ENCODE peak calls at places on chromosomes 16 and 17, in nine cellular contexts. One of them, this sample, is unnamed. For H3K36me3, the result is how much of the 10 kb centered on the place peaks cover.

GRCh38 chr17:57369509-57369945 is 113.2 kb downstream of the MSI2 start:
- DNase-seq in neural progenitor cell: no peak
- DNase-seq in OCI-LY7: no peak
- DNase-seq in thoracic aorta: no peak
- DNase-seq in naive thymus-derived CD4-positive, alpha-beta T cell: no peak
- DNase-seq in MM.1S: no peak
- DNase-seq in tibial artery: no peak
- DNase-seq in fibroblast of lung: peak
- DNase-seq in HepG2: peak
- DNase-seq in this sample: no peak

GRCh38 chr17:55089955-55090573 is 121.5 kb downstream of the STXBP4 start:
- DNase-seq in neural progenitor cell: peak
- DNase-seq in OCI-LY7: no peak
- DNase-seq in thoracic aorta: no peak
- DNase-seq in naive thymus-derived CD4-positive, alpha-beta T cell: no peak
- DNase-seq in MM.1S: no peak
- DNase-seq in tibial artery: no peak
- DNase-seq in fibroblast of lung: peak
- DNase-seq in HepG2: peak
- DNase-seq in this sample: no peak

GRCh38 chr17:78151514-78152008 is 5.4 kb downstream of the C17orf99 start:
- DNase-seq in neural progenitor cell: no peak
- DNase-seq in OCI-LY7: no peak
- DNase-seq in thoracic aorta: no peak
- DNase-seq in naive thymus-derived CD4-positive, alpha-beta T cell: no peak
- DNase-seq in MM.1S: no peak
- DNase-seq in tibial artery: no peak
- DNase-seq in fibroblast of lung: no peak
- DNase-seq in HepG2: peak
- DNase-seq in this sample: no peak

GRCh38 chr17:74211141-74211928 is 2.0 kb upstream of the TTYH2 start:
- DNase-seq in neural progenitor cell: peak
- DNase-seq in OCI-LY7: no peak
- DNase-seq in thoracic aorta: no peak
- DNase-seq in naive thymus-derived CD4-positive, alpha-beta T cell: no peak
- DNase-seq in MM.1S: no peak
- DNase-seq in tibial artery: no peak
- DNase-seq in fibroblast of lung: peak
- DNase-seq in HepG2: no peak
- DNase-seq in this sample: peak

GRCh38 chr17:5413682-5414081 is 5.8 kb downstream of the NUP88 start:
- DNase-seq in neural progenitor cell: no peak
- DNase-seq in OCI-LY7: no peak
- DNase-seq in thoracic aorta: no peak
- DNase-seq in naive thymus-derived CD4-positive, alpha-beta T cell: no peak
- DNase-seq in MM.1S: no peak
- DNase-seq in tibial artery: no peak
- DNase-seq in fibroblast of lung: peak
- DNase-seq in HepG2: no peak
- DNase-seq in this sample: no peak

GRCh38 chr16:11507991-11508390 is 78.7 kb downstream of the LITAF start:
- DNase-seq in neural progenitor cell: no peak
- DNase-seq in OCI-LY7: no peak
- DNase-seq in thoracic aorta: no peak
- DNase-seq in naive thymus-derived CD4-positive, alpha-beta T cell: no peak
- DNase-seq in MM.1S: no peak
- DNase-seq in tibial artery: no peak
- DNase-seq in fibroblast of lung: no peak
- DNase-seq in HepG2: no peak
- DNase-seq in this sample: no peak

GRCh38 chr16:10321407-10322397 is 64.2 kb upstream of the ATF7IP2 start:
- DNase-seq in neural progenitor cell: no peak
- DNase-seq in OCI-LY7: no peak
- DNase-seq in thoracic aorta: no peak
- DNase-seq in naive thymus-derived CD4-positive, alpha-beta T cell: no peak
- DNase-seq in MM.1S: no peak
- DNase-seq in tibial artery: no peak
- DNase-seq in fibroblast of lung: no peak
- DNase-seq in HepG2: no peak
- DNase-seq in this sample: no peak

GRCh38 chr16:1492923-1493745 is at the start of gene TELO2:
- DNase-seq in neural progenitor cell: peak
- DNase-seq in OCI-LY7: peak
- DNase-seq in thoracic aorta: no peak
- DNase-seq in naive thymus-derived CD4-positive, alpha-beta T cell: peak
- DNase-seq in MM.1S: peak
- DNase-seq in tibial artery: peak
- DNase-seq in fibroblast of lung: peak
- DNase-seq in HepG2: peak
- DNase-seq in this sample: peak

GRCh38 chr17:40510328-40510648 is 8.9 kb upstream of the TNS4 start:
- DNase-seq in neural progenitor cell: no peak
- DNase-seq in OCI-LY7: no peak
- DNase-seq in thoracic aorta: no peak
- DNase-seq in naive thymus-derived CD4-positive, alpha-beta T cell: no peak
- DNase-seq in MM.1S: no peak
- DNase-seq in tibial artery: no peak
- DNase-seq in fibroblast of lung: no peak
- DNase-seq in HepG2: peak
- DNase-seq in this sample: peak

GRCh38 chr17:55237826-55238196 is 26.9 kb upstream of the HLF start:
- DNase-seq in neural progenitor cell: no peak
- DNase-seq in OCI-LY7: no peak
- DNase-seq in thoracic aorta: no peak
- DNase-seq in naive thymus-derived CD4-positive, alpha-beta T cell: no peak
- DNase-seq in MM.1S: no peak
- DNase-seq in tibial artery: no peak
- DNase-seq in fibroblast of lung: peak
- DNase-seq in HepG2: no peak
- DNase-seq in this sample: no peak

GRCh38 chr17:61260061-61260797 is 139.4 kb upstream of the TBX2 start:
- DNase-seq in neural progenitor cell: no peak
- DNase-seq in OCI-LY7: no peak
- DNase-seq in thoracic aorta: no peak
- DNase-seq in naive thymus-derived CD4-positive, alpha-beta T cell: no peak
- DNase-seq in MM.1S: no peak
- DNase-seq in tibial artery: no peak
- DNase-seq in fibroblast of lung: peak
- DNase-seq in HepG2: no peak
- DNase-seq in this sample: no peak

GRCh38 chr17:48037924-48038323 is 327 bp upstream of the COPZ2 start:
- DNase-seq in neural progenitor cell: no peak
- DNase-seq in OCI-LY7: no peak
- DNase-seq in thoracic aorta: no peak
- DNase-seq in naive thymus-derived CD4-positive, alpha-beta T cell: peak
- DNase-seq in MM.1S: no peak
- DNase-seq in tibial artery: no peak
- DNase-seq in fibroblast of lung: no peak
- DNase-seq in HepG2: no peak
- DNase-seq in this sample: no peak

GRCh38 chr16:24700549-24701392 is 28.7 kb upstream of the TNRC6A start:
- DNase-seq in neural progenitor cell: no peak
- DNase-seq in OCI-LY7: no peak
- DNase-seq in thoracic aorta: peak
- DNase-seq in naive thymus-derived CD4-positive, alpha-beta T cell: no peak
- DNase-seq in MM.1S: no peak
- DNase-seq in tibial artery: peak
- DNase-seq in fibroblast of lung: peak
- DNase-seq in HepG2: peak
- DNase-seq in this sample: no peak

GRCh38 chr17:77609553-77610517 is 348.7 kb upstream of the TNRC6C start:
- DNase-seq in neural progenitor cell: no peak
- DNase-seq in OCI-LY7: peak
- DNase-seq in thoracic aorta: no peak
- DNase-seq in naive thymus-derived CD4-positive, alpha-beta T cell: peak
- DNase-seq in MM.1S: peak
- DNase-seq in tibial artery: peak
- DNase-seq in fibroblast of lung: peak
- DNase-seq in HepG2: peak
- DNase-seq in this sample: no peak

GRCh38 chr16:78579020-78579419 is 479.6 kb downstream of the WWOX start:
- DNase-seq in neural progenitor cell: no peak
- DNase-seq in OCI-LY7: no peak
- DNase-seq in thoracic aorta: no peak
- DNase-seq in naive thymus-derived CD4-positive, alpha-beta T cell: no peak
- DNase-seq in MM.1S: no peak
- DNase-seq in tibial artery: no peak
- DNase-seq in fibroblast of lung: no peak
- DNase-seq in HepG2: no peak
- DNase-seq in this sample: no peak

GRCh38 chr16:3085868-3086595 is 13.1 kb downstream of the ZSCAN10 start:
- DNase-seq in neural progenitor cell: no peak
- DNase-seq in OCI-LY7: no peak
- DNase-seq in thoracic aorta: no peak
- DNase-seq in naive thymus-derived CD4-positive, alpha-beta T cell: no peak
- DNase-seq in MM.1S: no peak
- DNase-seq in tibial artery: no peak
- DNase-seq in fibroblast of lung: no peak
- DNase-seq in HepG2: no peak
- DNase-seq in this sample: no peak
- H3K27ac ChIP-seq in neural progenitor cell: no peak
- H3K27ac ChIP-seq in OCI-LY7: no peak
- H3K27ac ChIP-seq in thoracic aorta: no peak
- H3K27ac ChIP-seq in naive thymus-derived CD4-positive, alpha-beta T cell: no peak
- H3K27ac ChIP-seq in MM.1S: no peak
- H3K27ac ChIP-seq in tibial artery: no peak
- H3K27ac ChIP-seq in fibroblast of lung: no peak
- H3K27ac ChIP-seq in HepG2: peak
- H3K27ac ChIP-seq in this sample: peak

GRCh38 chr17:46848534-46848933 is 2.8 kb upstream of the WNT9B start:
- DNase-seq in neural progenitor cell: no peak
- DNase-seq in OCI-LY7: no peak
- DNase-seq in thoracic aorta: no peak
- DNase-seq in naive thymus-derived CD4-positive, alpha-beta T cell: no peak
- DNase-seq in MM.1S: no peak
- DNase-seq in tibial artery: no peak
- DNase-seq in fibroblast of lung: no peak
- DNase-seq in HepG2: no peak
- DNase-seq in this sample: no peak

GRCh38 chr17:46850688-46851028 is 725 bp upstream of the WNT9B start:
- DNase-seq in neural progenitor cell: no peak
- DNase-seq in OCI-LY7: no peak
- DNase-seq in thoracic aorta: no peak
- DNase-seq in naive thymus-derived CD4-positive, alpha-beta T cell: no peak
- DNase-seq in MM.1S: no peak
- DNase-seq in tibial artery: no peak
- DNase-seq in fibroblast of lung: no peak
- DNase-seq in HepG2: no peak
- DNase-seq in this sample: no peak

GRCh38 chr17:46853896-46854444 is 2.6 kb downstream of the WNT9B start:
- DNase-seq in neural progenitor cell: no peak
- DNase-seq in OCI-LY7: no peak
- DNase-seq in thoracic aorta: no peak
- DNase-seq in naive thymus-derived CD4-positive, alpha-beta T cell: no peak
- DNase-seq in MM.1S: no peak
- DNase-seq in tibial artery: no peak
- DNase-seq in fibroblast of lung: no peak
- DNase-seq in HepG2: no peak
- DNase-seq in this sample: no peak

GRCh38 chr17:46854515-46854914 is 3.1 kb downstream of the WNT9B start:
- DNase-seq in neural progenitor cell: no peak
- DNase-seq in OCI-LY7: no peak
- DNase-seq in thoracic aorta: no peak
- DNase-seq in naive thymus-derived CD4-positive, alpha-beta T cell: no peak
- DNase-seq in MM.1S: no peak
- DNase-seq in tibial artery: no peak
- DNase-seq in fibroblast of lung: no peak
- DNase-seq in HepG2: no peak
- DNase-seq in this sample: no peak

GRCh38 chr17:46851029-46851741 is at the start of gene WNT9B:
- DNase-seq in neural progenitor cell: peak
- DNase-seq in OCI-LY7: no peak
- DNase-seq in thoracic aorta: no peak
- DNase-seq in naive thymus-derived CD4-positive, alpha-beta T cell: no peak
- DNase-seq in MM.1S: no peak
- DNase-seq in tibial artery: no peak
- DNase-seq in fibroblast of lung: no peak
- DNase-seq in HepG2: peak
- DNase-seq in this sample: no peak
- H3K4me3 ChIP-seq in neural progenitor cell: peak
- H3K4me3 ChIP-seq in OCI-LY7: no peak
- H3K4me3 ChIP-seq in thoracic aorta: peak
- H3K4me3 ChIP-seq in naive thymus-derived CD4-positive, alpha-beta T cell: no peak
- H3K4me3 ChIP-seq in MM.1S: no peak
- H3K4me3 ChIP-seq in tibial artery: peak
- H3K4me3 ChIP-seq in fibroblast of lung: no peak
- H3K4me3 ChIP-seq in HepG2: peak
- H3K4me3 ChIP-seq in this sample: peak

GRCh38 chr17:75824050-75824552 is 20.1 kb downstream of the UNC13D start:
- DNase-seq in neural progenitor cell: no peak
- DNase-seq in OCI-LY7: no peak
- DNase-seq in thoracic aorta: no peak
- DNase-seq in naive thymus-derived CD4-positive, alpha-beta T cell: no peak
- DNase-seq in MM.1S: no peak
- DNase-seq in tibial artery: no peak
- DNase-seq in fibroblast of lung: no peak
- DNase-seq in HepG2: no peak
- DNase-seq in this sample: no peak
- H3K36me3 ChIP-seq in neural progenitor cell: under half
- H3K36me3 ChIP-seq in OCI-LY7: half or more
- H3K36me3 ChIP-seq in thoracic aorta: under half
- H3K36me3 ChIP-seq in naive thymus-derived CD4-positive, alpha-beta T cell: under half
- H3K36me3 ChIP-seq in MM.1S: under half
- H3K36me3 ChIP-seq in tibial artery: half or more
- H3K36me3 ChIP-seq in fibroblast of lung: under half
- H3K36me3 ChIP-seq in HepG2: half or more
- H3K36me3 ChIP-seq in this sample: under half

GRCh38 chr17:31486351-31487062 is 95.0 kb downstream of the RAB11FIP4 start:
- DNase-seq in neural progenitor cell: no peak
- DNase-seq in OCI-LY7: no peak
- DNase-seq in thoracic aorta: no peak
- DNase-seq in naive thymus-derived CD4-positive, alpha-beta T cell: no peak
- DNase-seq in MM.1S: no peak
- DNase-seq in tibial artery: no peak
- DNase-seq in fibroblast of lung: no peak
- DNase-seq in HepG2: no peak
- DNase-seq in this sample: no peak

GRCh38 chr17:31488264-31488981 is 96.9 kb downstream of the RAB11FIP4 start:
- DNase-seq in neural progenitor cell: peak
- DNase-seq in OCI-LY7: peak
- DNase-seq in thoracic aorta: no peak
- DNase-seq in naive thymus-derived CD4-positive, alpha-beta T cell: no peak
- DNase-seq in MM.1S: peak
- DNase-seq in tibial artery: no peak
- DNase-seq in fibroblast of lung: no peak
- DNase-seq in HepG2: no peak
- DNase-seq in this sample: peak

GRCh38 chr17:31487648-31488263 is 96.3 kb downstream of the RAB11FIP4 start:
- DNase-seq in neural progenitor cell: peak
- DNase-seq in OCI-LY7: peak
- DNase-seq in thoracic aorta: peak
- DNase-seq in naive thymus-derived CD4-positive, alpha-beta T cell: peak
- DNase-seq in MM.1S: peak
- DNase-seq in tibial artery: peak
- DNase-seq in fibroblast of lung: no peak
- DNase-seq in HepG2: peak
- DNase-seq in this sample: peak

GRCh38 chr17:31488982-31489294 is 97.5 kb downstream of the RAB11FIP4 start:
- DNase-seq in neural progenitor cell: no peak
- DNase-seq in OCI-LY7: no peak
- DNase-seq in thoracic aorta: no peak
- DNase-seq in naive thymus-derived CD4-positive, alpha-beta T cell: no peak
- DNase-seq in MM.1S: peak
- DNase-seq in tibial artery: no peak
- DNase-seq in fibroblast of lung: no peak
- DNase-seq in HepG2: no peak
- DNase-seq in this sample: no peak

GRCh38 chr17:31487063-31487647 is 95.7 kb downstream of the RAB11FIP4 start:
- DNase-seq in neural progenitor cell: no peak
- DNase-seq in OCI-LY7: no peak
- DNase-seq in thoracic aorta: no peak
- DNase-seq in naive thymus-derived CD4-positive, alpha-beta T cell: no peak
- DNase-seq in MM.1S: no peak
- DNase-seq in tibial artery: no peak
- DNase-seq in fibroblast of lung: no peak
- DNase-seq in HepG2: peak
- DNase-seq in this sample: no peak
- H3K27ac ChIP-seq in neural progenitor cell: no peak
- H3K27ac ChIP-seq in OCI-LY7: no peak
- H3K27ac ChIP-seq in thoracic aorta: no peak
- H3K27ac ChIP-seq in naive thymus-derived CD4-positive, alpha-beta T cell: peak
- H3K27ac ChIP-seq in MM.1S: peak
- H3K27ac ChIP-seq in tibial artery: no peak
- H3K27ac ChIP-seq in fibroblast of lung: no peak
- H3K27ac ChIP-seq in HepG2: peak
- H3K27ac ChIP-seq in this sample: peak

This sample was measured in left lung.